ENCODE peak calls at places on chromosome 10, in six cellular contexts. O is heart right ventricle, P is AG04450, J is mammary epithelial cell, Z is neural crest cell, B is GM13976. V is an unnamed sample.

GRCh38 chr10:76973515-76974289 is 663.9 kb downstream of the KCNMA1 start:
- DNase-seq in J (no peak), Z (no peak), O (no peak), P (peak), B (no peak), V (no peak)

GRCh38 chr10:61733358-61733940 is 70.7 kb downstream of the CABCOCO1 start:
- DNase-seq in Z (peak), J (peak), O (no peak), P (peak), B (peak), V (no peak)

GRCh38 chr10:124690971-124691370 is 53.2 kb downstream of the FAM53B start:
- DNase-seq in Z (no peak), B (no peak), P (no peak), J (no peak), O (no peak), V (no peak)

GRCh38 chr10:91552706-91553105 is 80.2 kb downstream of the PPP1R3C start:
- DNase-seq in Z (no peak), P (no peak), J (no peak), B (no peak), O (peak), V (no peak)

GRCh38 chr10:132662186-132662920 is 123.6 kb downstream of the NKX6-2 start:
- DNase-seq in P (no peak), J (no peak), B (no peak), Z (no peak), O (no peak), V (no peak)

GRCh38 chr10:119782981-119783664 is 57.3 kb downstream of the INPP5F start:
- DNase-seq in J (no peak), Z (no peak), B (no peak), O (no peak), P (no peak), V (no peak)

GRCh38 chr10:43222296-43222695 is 44.6 kb downstream of the RASGEF1A start:
- DNase-seq in P (no peak), O (no peak), J (no peak), Z (no peak), B (no peak), V (no peak)

GRCh38 chr10:69716711-69717560 is 84.8 kb upstream of the COL13A1 start:
- DNase-seq in P (no peak), O (no peak), Z (peak), B (peak), J (peak), V (peak)

GRCh38 chr10:78450239-78450638 is 416.6 kb downstream of the RPS24 start:
- DNase-seq in P (no peak), O (no peak), B (no peak), J (no peak), Z (no peak), V (no peak)

GRCh38 chr10:102065561-102066420 is 642 bp downstream of the HPS6 start:
- DNase-seq in J (peak), P (no peak), Z (peak), B (peak), O (peak), V (peak)

GRCh38 chr10:10780746-10781145 is 236.9 kb upstream of the CELF2 start:
- DNase-seq in Z (no peak), B (no peak), P (no peak), O (no peak), J (no peak), V (no peak)

GRCh38 chr10:126479280-126479679 is 91.0 kb upstream of the ADAM12 start:
- DNase-seq in B (no peak), Z (no peak), O (no peak), P (no peak), J (no peak), V (no peak)

GRCh38 chr10:24603333-24603732 is 120.4 kb downstream of the ARHGAP21 start:
- DNase-seq in P (no peak), O (no peak), J (peak), Z (no peak), B (no peak), V (no peak)

GRCh38 chr10:77867124-77867715 is 59.3 kb downstream of the DLG5 start:
- DNase-seq in Z (no peak), B (no peak), P (no peak), J (no peak), O (no peak), V (no peak)

GRCh38 chr10:78947226-78947625 is 121.5 kb upstream of the ZMIZ1 start:
- DNase-seq in Z (no peak), P (no peak), B (no peak), O (no peak), J (no peak), V (no peak)

GRCh38 chr10:127973810-127974311 is 67.0 kb downstream of the PTPRE start:
- DNase-seq in J (no peak), O (no peak), Z (no peak), B (no peak), P (no peak), V (no peak)

GRCh38 chr10:78905940-78906308 is 162.8 kb upstream of the ZMIZ1 start:
- DNase-seq in Z (no peak), B (no peak), P (no peak), O (no peak), J (no peak), V (no peak)

GRCh38 chr10:67657775-67658174 is 38.2 kb downstream of the CTNNA3 start:
- DNase-seq in J (no peak), Z (no peak), P (no peak), O (no peak), B (no peak), V (no peak)

GRCh38 chr10:60735244-60735643 is 43.0 kb upstream of the CDK1 start:
- DNase-seq in P (no peak), J (peak), B (no peak), Z (no peak), O (no peak), V (no peak)

GRCh38 chr10:2979267-2979660 is 88.1 kb upstream of the PFKP start:
- DNase-seq in P (no peak), O (no peak), Z (no peak), B (no peak), J (no peak), V (no peak)

GRCh38 chr10:124091646-124092269 is 1.6 kb downstream of the CHST15 start:
- DNase-seq in J (peak), B (peak), P (no peak), O (peak), Z (peak), V (no peak)

GRCh38 chr10:118339096-118339495 is 3.0 kb downstream of the FAM204A start:
- DNase-seq in Z (no peak), J (no peak), O (no peak), P (no peak), B (no peak), V (no peak)

GRCh38 chr10:87712913-87713616 is 53.4 kb downstream of the PAPSS2 start:
- DNase-seq in B (no peak), P (no peak), O (no peak), J (no peak), Z (no peak), V (no peak)

GRCh38 chr10:97024181-97025073 is 161.3 kb downstream of the SLIT1 start:
- DNase-seq in J (peak), Z (no peak), P (peak), B (no peak), O (no peak), V (no peak)

GRCh38 chr10:11290156-11290890 is 272.7 kb downstream of the CELF2 start:
- DNase-seq in Z (no peak), J (no peak), O (no peak), B (no peak), P (no peak), V (no peak)

GRCh38 chr10:17882557-17882956 is 69.2 kb upstream of the SLC39A12 start:
- DNase-seq in Z (no peak), J (no peak), B (no peak), O (no peak), P (no peak), V (no peak)

GRCh38 chr10:87860156-87860795 is 3.1 kb downstream of the KLLN start:
- DNase-seq in P (no peak), O (no peak), J (peak), B (peak), Z (no peak), V (no peak)

GRCh38 chr10:78139336-78139735 is 105.7 kb downstream of the RPS24 start:
- DNase-seq in O (peak), Z (no peak), P (no peak), B (no peak), J (no peak), V (no peak)

GRCh38 chr10:964988-965417 is 23.2 kb upstream of the GTPBP4 start:
- DNase-seq in B (no peak), J (no peak), O (no peak), Z (no peak), P (no peak), V (no peak)

GRCh38 chr10:89042547-89042946 is 51.9 kb downstream of the FAS start:
- DNase-seq in B (no peak), P (no peak), J (peak), Z (no peak), O (no peak), V (no peak)

GRCh38 chr10:1625731-1626130 is 111.6 kb downstream of the ADARB2 start:
- DNase-seq in P (no peak), O (no peak), Z (no peak), J (no peak), B (no peak), V (no peak)

GRCh38 chr10:75137533-75138438 is 26.3 kb downstream of the SAMD8 start:
- DNase-seq in P (peak), J (peak), O (no peak), B (no peak), Z (no peak), V (no peak)

GRCh38 chr10:841535-841934 is 90.0 kb downstream of the LARP4B start:
- DNase-seq in Z (no peak), B (no peak), O (no peak), P (no peak), J (no peak), V (no peak)

GRCh38 chr10:89555688-89556445 is 20.5 kb upstream of the SLC16A12 start:
- DNase-seq in J (peak), O (no peak), Z (no peak), P (no peak), B (no peak), V (no peak)

GRCh38 chr10:32954080-32954479 is 4.0 kb downstream of the ITGB1 start:
- DNase-seq in Z (no peak), P (no peak), J (no peak), O (no peak), B (no peak), V (no peak)

GRCh38 chr10:130962240-130963051 is 349.1 kb downstream of the TCERG1L start:
- DNase-seq in J (no peak), P (no peak), Z (no peak), B (no peak), O (no peak), V (no peak)

DNA sequence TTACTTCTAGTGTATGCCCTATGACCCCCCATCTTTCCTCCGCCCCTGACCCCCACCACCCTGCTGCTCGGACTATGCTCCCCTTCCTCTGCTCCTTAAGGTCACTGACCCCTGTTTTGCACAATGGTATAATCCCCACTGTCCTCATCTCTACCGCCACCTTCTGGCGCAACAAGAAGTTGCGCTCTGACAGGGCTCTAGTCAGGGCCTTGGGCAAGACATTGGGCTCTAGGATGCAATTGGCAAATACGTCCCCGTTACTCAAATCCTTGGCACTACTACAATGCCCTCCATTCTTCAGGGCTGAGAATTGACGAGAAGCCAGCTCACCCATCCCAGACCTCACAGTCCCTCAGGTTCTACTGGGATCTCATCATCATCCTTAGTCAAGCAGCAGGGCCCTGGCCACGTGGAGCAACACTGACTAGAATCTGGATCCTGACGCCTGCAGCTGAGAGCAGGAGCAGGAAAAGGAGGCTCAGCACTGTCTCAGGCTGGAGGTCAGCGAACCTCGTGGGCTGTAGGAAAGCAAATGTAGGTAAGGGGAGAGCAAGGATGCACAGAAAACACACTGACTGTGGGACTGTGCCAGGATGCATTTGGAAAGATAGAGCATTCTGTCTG is 10.6 kb downstream of the LRIT2 start:
- DNase-seq in B (peak), O (no peak), Z (no peak), P (no peak), J (peak), V (peak)
- TF ChIP-seq CTCF in B (peak), O (peak), Z (peak), P (peak), J (peak), V (peak)

GRCh38 chr10:21413268-21413667 is 112.2 kb downstream of the SKIDA1 start:
- DNase-seq in P (no peak), B (no peak), Z (no peak), J (no peak), O (no peak), V (no peak)
- TF ChIP-seq CTCF in P (no peak), B (no peak), Z (no peak), J (no peak), O (no peak), V (no peak)

GRCh38 chr10:110919349-110919931 is at the start of gene SHOC2:
- DNase-seq in P (peak), O (peak), J (no peak), B (no peak), Z (peak), V (peak)
- TF ChIP-seq CTCF in P (peak), O (peak), J (peak), B (no peak), Z (no peak), V (no peak)

DNA sequence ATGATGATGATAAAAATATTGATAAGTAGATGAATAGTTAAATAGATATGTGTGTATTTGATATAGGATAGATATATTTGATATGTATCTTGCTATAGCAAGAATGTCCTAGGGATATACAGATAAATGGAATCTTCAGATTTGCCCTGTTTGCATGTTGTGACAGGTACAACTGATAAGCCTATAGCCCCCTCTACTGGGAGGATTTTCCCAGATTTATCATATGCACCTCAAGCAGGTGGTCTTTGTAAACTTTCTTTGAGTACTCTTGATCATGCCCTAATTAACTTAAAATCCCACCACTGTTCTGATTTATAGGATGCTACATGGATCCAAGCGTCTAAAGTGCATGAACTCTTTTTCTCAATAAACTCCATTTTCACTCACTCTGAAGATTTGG is 1050.7 kb downstream of the SORCS3 start:
- DNase-seq in B (no peak), P (no peak), O (no peak), Z (peak), J (peak), V (no peak)
- TF ChIP-seq CTCF in B (no peak), P (no peak), O (peak), Z (peak), J (peak), V (no peak)

GRCh38 chr10:95201736-95202135 is 7.7 kb downstream of the ACSM6 start:
- DNase-seq in Z (no peak), B (no peak), J (peak), P (no peak), O (no peak), V (no peak)
- TF ChIP-seq CTCF in Z (no peak), B (no peak), J (peak), P (peak), O (no peak), V (no peak)

GRCh38 chr10:93535293-93535692 is 31.2 kb upstream of the FFAR4 start:
- DNase-seq in Z (no peak), O (no peak), J (no peak), B (no peak), P (no peak), V (no peak)
- TF ChIP-seq CTCF in Z (no peak), O (no peak), J (no peak), B (no peak), P (no peak), V (no peak)

GRCh38 chr10:48232717-48233447 is 41.6 kb downstream of the FRMPD2 start:
- DNase-seq in O (no peak), P (no peak), J (no peak), Z (no peak), B (no peak), V (no peak)

GRCh38 chr10:48231699-48232315 is 42.7 kb downstream of the FRMPD2 start:
- DNase-seq in B (no peak), O (no peak), J (peak), Z (no peak), P (no peak), V (no peak)

GRCh38 chr10:48234807-48235206 is 39.7 kb downstream of the FRMPD2 start:
- DNase-seq in P (no peak), J (no peak), B (no peak), Z (no peak), O (no peak), V (no peak)

GRCh38 chr10:48234295-48234694 is 40.2 kb downstream of the FRMPD2 start:
- DNase-seq in J (no peak), P (no peak), B (no peak), Z (no peak), O (no peak), V (no peak)

DNA sequence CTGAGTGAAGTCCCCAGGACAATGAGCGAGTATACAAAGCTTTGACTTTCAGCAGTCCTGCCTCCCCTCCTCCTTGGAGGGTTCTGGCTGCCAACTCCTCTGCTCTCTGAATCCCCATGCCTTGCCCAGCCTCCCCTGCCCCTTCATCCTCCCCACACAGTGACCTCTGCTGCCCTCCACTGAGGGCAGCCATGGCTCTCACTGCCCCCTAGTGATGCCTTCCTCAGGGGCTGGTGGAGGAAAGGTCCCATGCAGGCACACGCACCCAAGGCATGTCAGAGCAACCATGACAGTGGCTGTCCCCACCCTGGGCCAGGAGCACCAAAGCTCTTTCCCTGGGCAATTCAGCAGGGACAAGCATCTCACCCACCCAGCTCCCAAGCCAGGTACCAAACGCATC is 40.9 kb downstream of the FRMPD2 start:
- DNase-seq in P (no peak), J (no peak), Z (no peak), B (no peak), O (no peak), V (no peak)
- TF ChIP-seq CTCF in P (no peak), J (no peak), Z (no peak), B (no peak), O (no peak), V (no peak)

DNA sequence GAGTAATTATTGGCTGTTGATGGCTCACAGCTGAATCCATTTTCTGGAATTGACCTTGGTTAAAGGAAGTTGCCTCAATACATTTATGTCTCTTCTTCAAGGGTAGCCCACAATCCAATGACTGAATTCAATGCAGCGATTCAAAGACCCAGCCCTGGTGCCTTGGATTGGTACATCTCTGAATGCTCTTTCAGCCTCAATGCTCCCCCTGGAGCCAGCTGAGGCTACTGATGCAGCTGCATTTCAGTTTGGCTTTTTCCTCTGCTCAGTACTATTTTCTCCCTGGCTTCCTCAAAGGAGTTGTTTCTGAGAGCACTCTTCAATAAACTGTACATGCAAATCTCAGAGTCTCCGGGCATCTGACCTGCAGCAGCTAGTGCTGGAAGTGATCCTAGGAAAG is 633 bp upstream of the EBLN1 start:
- DNase-seq in O (no peak), Z (no peak), P (no peak), J (no peak), B (no peak), V (no peak)
- TF ChIP-seq CTCF in O (no peak), Z (peak), P (no peak), J (no peak), B (no peak), V (no peak)

GRCh38 chr10:5968681-5969453 is 8.5 kb downstream of the IL15RA start:
- DNase-seq in O (no peak), J (no peak), P (no peak), Z (no peak), B (no peak), V (no peak)

GRCh38 chr10:5971315-5971832 is 6.0 kb downstream of the IL15RA start:
- DNase-seq in J (no peak), P (no peak), Z (no peak), O (no peak), B (peak), V (no peak)

GRCh38 chr10:5970527-5970926 is 6.8 kb downstream of the IL15RA start:
- DNase-seq in B (no peak), J (no peak), O (no peak), Z (no peak), P (no peak), V (no peak)

GRCh38 chr10:5971886-5972285 is 5.5 kb downstream of the IL15RA start:
- DNase-seq in B (no peak), O (no peak), Z (no peak), P (no peak), J (no peak), V (no peak)

DNA sequence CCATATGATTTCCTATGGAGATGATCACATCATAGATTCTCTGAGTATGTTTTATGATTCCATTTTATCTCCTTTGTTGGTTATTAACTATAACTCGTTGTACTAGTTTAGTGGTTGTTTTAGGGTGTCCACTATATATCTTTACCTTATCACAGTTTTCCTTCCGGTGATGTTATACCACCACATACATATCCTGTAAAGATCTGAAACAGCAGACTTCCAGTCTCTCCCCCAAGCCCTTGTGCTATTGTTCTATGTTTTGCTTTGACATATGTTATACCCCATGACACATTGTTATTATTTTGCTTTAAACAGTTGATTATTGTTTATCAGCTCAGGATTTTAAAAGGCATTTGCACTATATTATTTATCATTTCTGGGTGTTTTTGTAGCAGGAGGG is 7.3 kb downstream of the IL15RA start:
- DNase-seq in B (no peak), P (no peak), Z (no peak), O (no peak), J (no peak), V (no peak)
- TF ChIP-seq CTCF in B (no peak), P (no peak), Z (no peak), O (no peak), J (no peak), V (no peak)